ENCODE peak calls at places on chromosomes 7 and 10, in four cellular contexts. Y is heart right ventricle, K is suprapubic skin, M is breast epithelium. E is an unnamed sample.

GRCh38 chr7:98394377-98394836 is 6.5 kb downstream of the BAIAP2L1 start:
- DNase-seq in Y (no peak), K (no peak), M (no peak), E (no peak)

GRCh38 chr7:149825567-149826343 is 12.4 kb upstream of the ZNF862 start:
- DNase-seq in Y (no peak), K (no peak), M (peak; percentile 39), E (no peak)

GRCh38 chr10:46028584-46029570 is 1.5 kb downstream of the NCOA4 start:
- DNase-seq in Y (peak; percentile 16), K (no peak), M (no peak), E (no peak)

GRCh38 chr10:78390051-78390450 is 356.4 kb downstream of the RPS24 start:
- DNase-seq in Y (no peak), K (no peak), M (no peak), E (no peak)

GRCh38 chr7:157656195-157656769 is 319.5 kb downstream of the DNAJB6 start:
- DNase-seq in Y (no peak), K (peak; percentile 53), M (no peak), E (no peak)

GRCh38 chr7:131159961-131160361 is 167.7 kb upstream of the MKLN1 start:
- DNase-seq in Y (no peak), K (no peak), M (no peak), E (no peak)

GRCh38 chr7:2499181-2499580 is 20.4 kb upstream of the LFNG start:
- DNase-seq in Y (no peak), K (no peak), M (no peak), E (no peak)

GRCh38 chr10:70492786-70493659 is 14.5 kb downstream of the PALD1 start:
- DNase-seq in Y (no peak), K (no peak), M (no peak), E (no peak)

GRCh38 chr10:10235003-10235402 is 782.7 kb upstream of the CELF2 start:
- DNase-seq in Y (no peak), K (no peak), M (no peak), E (no peak)

GRCh38 chr10:74901240-74901827 is 74.9 kb downstream of the KAT6B start:
- DNase-seq in Y (no peak), K (no peak), M (no peak), E (no peak)

GRCh38 chr7:131057524-131058065 is 270.1 kb upstream of the MKLN1 start:
- DNase-seq in Y (no peak), K (no peak), M (no peak), E (no peak)

GRCh38 chr7:159056722-159057121 is 87.9 kb downstream of the VIPR2 start:
- DNase-seq in Y (no peak), K (peak; percentile 23), M (no peak), E (no peak)

GRCh38 chr10:58358314-58358933 is 23.6 kb downstream of the UBE2D1 start:
- DNase-seq in Y (no peak), K (no peak), M (no peak), E (no peak)

GRCh38 chr10:58358947-58359346 is 24.1 kb downstream of the UBE2D1 start:
- DNase-seq in Y (no peak), K (no peak), M (no peak), E (no peak)

GRCh38 chr10:58361353-58361752 is 23.9 kb upstream of the TFAM start:
- DNase-seq in Y (no peak), K (no peak), M (no peak), E (no peak)

GRCh38 chr10:58360412-58361004 is 24.7 kb upstream of the TFAM start:
- DNase-seq in Y (no peak), K (no peak), M (no peak), E (no peak)

DNA sequence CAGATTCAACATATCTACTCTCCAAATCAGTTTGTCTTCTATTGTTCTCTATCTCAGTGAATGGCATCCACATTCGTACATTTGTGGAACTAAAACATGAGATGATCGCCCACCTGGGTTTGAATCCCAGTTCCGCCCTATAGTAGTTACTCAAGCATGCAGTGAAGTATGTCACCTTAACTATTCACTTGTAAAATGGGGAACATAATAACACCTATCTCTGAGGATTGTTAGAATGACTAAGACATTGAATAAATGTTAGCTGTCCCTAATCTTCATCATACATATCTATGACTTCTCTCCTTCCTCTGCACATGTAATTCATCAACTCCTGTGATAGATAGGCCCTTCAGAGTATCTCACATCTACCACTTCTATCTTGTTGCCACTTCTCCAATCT is 24.7 kb downstream of the UBE2D1 start:
- DNase-seq in Y (no peak), K (no peak), M (no peak), E (no peak)
- H3K4me1 ChIP-seq in Y (peaks cover 2% of the 10 kb centered on the region), K (no peaks in the 10 kb centered on the region), M (no peaks in the 10 kb centered on the region), E (no peaks in the 10 kb centered on the region)

GRCh38 chr7:34087892-34088891 is 182.9 kb downstream of the BMPER start:
- DNase-seq in Y (no peak), K (no peak), M (no peak), E (no peak)
- TF ChIP-seq CTCF in Y (peak; percentile 43), K (no peak), M (no peak), E (peak; percentile 8)

DNA sequence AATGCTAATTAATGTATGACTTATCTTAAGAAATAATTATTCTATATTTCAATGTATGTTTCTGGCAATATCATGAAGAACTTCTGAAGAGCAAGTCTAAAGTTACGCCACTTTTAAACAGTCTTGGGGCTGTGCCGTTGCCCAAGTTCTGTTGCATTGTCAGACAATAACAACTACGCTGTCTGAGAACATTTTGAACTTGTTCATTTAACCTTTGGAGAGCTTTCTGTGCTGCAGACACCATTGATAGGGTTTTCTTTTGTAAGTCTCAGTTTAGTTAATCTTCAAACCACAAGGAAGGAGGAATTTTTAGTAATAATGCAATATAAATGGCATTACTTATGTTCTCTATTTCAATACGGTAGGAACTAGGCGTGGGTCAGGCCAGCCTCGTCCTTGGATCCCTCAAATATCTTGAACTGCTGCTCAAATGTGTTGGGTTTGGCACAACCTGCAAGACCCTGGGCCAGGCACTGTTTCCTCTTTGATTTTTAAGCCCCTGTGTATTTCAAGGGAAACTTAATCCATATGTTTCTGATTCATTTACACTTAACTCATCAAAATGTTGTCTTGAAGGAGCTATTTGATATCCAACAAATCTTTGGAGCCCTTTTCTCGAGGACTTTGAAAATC is 215.5 kb downstream of the INHBA start:
- DNase-seq in Y (no peak), K (no peak), M (no peak), E (no peak)
- H3K4me1 ChIP-seq in Y (no peaks in the 10 kb centered on the region), K (no peaks in the 10 kb centered on the region), M (no peaks in the 10 kb centered on the region), E (no peaks in the 10 kb centered on the region)

GRCh38 chr7:45984386-45985295 is 63.6 kb upstream of the IGFBP3 start:
- DNase-seq in Y (no peak), K (no peak), M (no peak), E (no peak)
- TF ChIP-seq CTCF in Y (peak; percentile 20), K (no peak), M (no peak), E (no peak)

DNA sequence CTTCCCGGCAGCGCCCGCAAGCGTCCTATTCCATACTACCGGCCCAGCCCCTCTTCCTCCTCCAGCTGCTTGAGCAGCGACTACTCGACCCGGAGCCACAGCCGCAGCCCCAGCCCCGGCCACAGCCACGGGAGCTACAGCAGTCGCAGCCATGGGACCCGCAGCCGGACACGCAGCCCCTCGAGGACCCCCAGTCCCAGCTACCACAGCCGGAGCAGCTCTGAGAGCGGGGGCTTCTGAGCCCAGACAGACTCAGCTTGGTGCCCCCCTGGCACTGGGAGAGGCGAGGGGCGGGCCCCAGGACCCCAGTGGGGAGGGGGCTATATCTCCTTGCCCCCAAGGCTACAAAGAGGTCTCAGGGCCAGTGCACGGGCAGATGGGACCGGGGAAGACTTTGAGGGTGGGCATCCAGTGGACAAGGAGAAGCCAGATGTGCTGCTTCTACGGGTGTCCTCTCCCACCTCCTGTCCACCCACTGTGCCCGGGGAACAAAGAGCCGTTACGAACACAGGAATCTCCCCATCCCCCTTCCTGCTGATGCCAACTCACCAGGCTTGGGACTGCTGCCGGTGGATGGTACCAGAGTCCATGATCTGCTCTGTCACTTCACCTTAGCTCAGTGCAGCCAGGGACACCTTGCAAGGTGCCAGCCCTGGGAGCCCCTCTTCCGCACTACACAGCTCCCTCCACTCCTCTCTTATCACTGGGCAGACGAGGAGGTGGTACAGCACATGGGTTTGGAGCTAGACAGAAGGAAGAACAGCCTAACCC is 16.7 kb upstream of the HSPB1 start:
- DNase-seq in Y (no peak), K (no peak), M (no peak), E (no peak)
- H3K4me1 ChIP-seq in Y (no peaks in the 10 kb centered on the region), K (peaks cover 36% of the 10 kb centered on the region), M (no peaks in the 10 kb centered on the region), E (peaks cover 25% of the 10 kb centered on the region)

GRCh38 chr7:143890558-143890957 is 11.4 kb downstream of the TCAF1 start:
- DNase-seq in Y (no peak), K (no peak), M (no peak), E (no peak)

GRCh38 chr7:143891457-143891856 is 10.5 kb downstream of the TCAF1 start:
- DNase-seq in Y (no peak), K (no peak), M (no peak), E (no peak)

GRCh38 chr7:143896667-143897066 is 5.3 kb downstream of the TCAF1 start:
- DNase-seq in Y (no peak), K (no peak), M (no peak), E (no peak)

GRCh38 chr7:143889068-143889467 is 12.9 kb downstream of the TCAF1 start:
- DNase-seq in Y (no peak), K (no peak), M (no peak), E (no peak)

GRCh38 chr7:143892527-143893300 is 9.3 kb downstream of the TCAF1 start:
- DNase-seq in Y (no peak), K (no peak), M (no peak), E (no peak)
- TF ChIP-seq CTCF in Y (no peak), K (no peak), M (no peak), E (no peak)

E was measured in tibial artery.